ENCODE peak calls at places on chromosomes 16 and 17, in five cellular contexts. V is gastroesophageal sphincter; S is stimulated activated effector memory CD8-positive, alpha-beta T cell treated with anti-CD3 and anti-CD28 coated beads, Interleukin-12 subunit alpha, Interleukin-12 subunit beta, amount 100 ng/mL, for 72 hours; N is activated naive CD8-positive, alpha-beta T cell treated with anti-CD3 and anti-CD28 coated beads, Interleukin-2, amount 10 ng/mL, durations not matched to agents 7 days and 5 days; A is effector memory CD8-positive, alpha-beta T cell. Y is an unnamed sample.

GRCh38 chr17:40317345-40317873 is 8.4 kb downstream of the RARA start:
- ATAC-seq in V (no peak), S (no peak), N (no peak), A (no peak), Y (no peak)

GRCh38 chr16:78703951-78704350 is 604.5 kb downstream of the WWOX start:
- ATAC-seq in V (no peak), S (no peak), N (no peak), A (no peak), Y (no peak)

GRCh38 chr16:53537591-53537990 is 34.6 kb upstream of the AKTIP start:
- ATAC-seq in V (no peak), S (no peak), N (no peak), A (peak), Y (no peak)

GRCh38 chr16:81480856-81481821 is 36.5 kb downstream of the CMIP start:
- ATAC-seq in V (peak), S (peak), N (peak), A (peak), Y (peak)

GRCh38 chr16:396605-397004 is 394 bp upstream of the NME4 start:
- ATAC-seq in V (peak), S (no peak), N (no peak), A (no peak), Y (no peak)

GRCh38 chr17:41676058-41676419 is 12.6 kb upstream of the EIF1 start:
- ATAC-seq in V (no peak), S (no peak), N (no peak), A (no peak), Y (no peak)

GRCh38 chr17:3043737-3044365 is 19.6 kb downstream of the OR1D5 start:
- ATAC-seq in V (no peak), S (no peak), N (no peak), A (no peak), Y (no peak)

GRCh38 chr16:31488630-31489564 is 6.0 kb downstream of the SLC5A2 start:
- ATAC-seq in V (no peak), S (no peak), N (no peak), A (no peak), Y (no peak)

GRCh38 chr16:49701867-49702494 is 153.9 kb downstream of the ZNF423 start:
- ATAC-seq in V (peak), S (no peak), N (no peak), A (no peak), Y (no peak)

GRCh38 chr16:535446-536405 is 8.2 kb downstream of the CAPN15 start:
- ATAC-seq in V (peak), S (peak), N (no peak), A (no peak), Y (peak)

GRCh38 chr16:71338193-71338592 is 20.3 kb upstream of the CALB2 start:
- ATAC-seq in V (no peak), S (no peak), N (no peak), A (no peak), Y (no peak)

GRCh38 chr17:76419576-76420245 is 33.2 kb downstream of the UBE2O start:
- ATAC-seq in V (no peak), S (no peak), N (no peak), A (no peak), Y (no peak)

GRCh38 chr17:49224198-49224996 is 6.2 kb downstream of the PHOSPHO1 start:
- ATAC-seq in V (no peak), S (peak), N (peak), A (peak), Y (peak)

GRCh38 chr17:8856869-8857575 is 10.5 kb downstream of the PIK3R6 start:
- ATAC-seq in V (no peak), S (no peak), N (no peak), A (no peak), Y (no peak)

GRCh38 chr16:71927787-71928186 is 32.5 kb downstream of the IST1 start:
- ATAC-seq in V (peak), S (no peak), N (no peak), A (no peak), Y (no peak)

GRCh38 chr16:54201200-54201599 is 85.4 kb downstream of the IRX3 start:
- ATAC-seq in V (no peak), S (no peak), N (no peak), A (no peak), Y (no peak)

GRCh38 chr17:74055508-74056160 is 147.8 kb upstream of the RPL38 start:
- ATAC-seq in V (no peak), S (no peak), N (no peak), A (no peak), Y (no peak)

GRCh38 chr16:66869424-66869823 is 10.9 kb upstream of the PDP2 start:
- ATAC-seq in V (no peak), S (no peak), N (no peak), A (no peak), Y (no peak)

GRCh38 chr16:3065069-3065741 is at the start of gene IL32:
- ATAC-seq in V (peak), S (peak), N (peak), A (peak), Y (peak)

GRCh38 chr16:83939266-83939856 is 13.7 kb upstream of the OSGIN1 start:
- ATAC-seq in V (no peak), S (no peak), N (no peak), A (no peak), Y (no peak)

GRCh38 chr17:48207776-48208175 is 100.2 kb downstream of the SNX11 start:
- ATAC-seq in V (no peak), S (no peak), N (no peak), A (no peak), Y (no peak)

Y was measured in activated T-helper 17 cell treated with anti-CD3 and anti-CD28 coated beads, Interleukin-2, amount 50 U/mL, for 72 hours.